ENCODE peak calls at places on chromosome 6, in eight cellular contexts. Y, E, D, I, V, B, P and N are unnamed samples.

GRCh38 chr6:42177514-42178364 is 4.6 kb downstream of the GUCA1A start:
- DNase-seq in Y (no peak), E (no peak), D (no peak), I (no peak), V (no peak), B (no peak), P (no peak), N (no peak)

GRCh38 chr6:142679907-142680306 is 265.1 kb downstream of the HIVEP2 start:
- DNase-seq in Y (no peak), E (no peak), D (no peak), I (no peak), V (no peak), B (no peak), P (no peak), N (no peak)

GRCh38 chr6:97203343-97203742 is 79.7 kb downstream of the MMS22L start:
- DNase-seq in Y (no peak), E (no peak), D (no peak), I (peak), V (no peak), B (no peak), P (no peak), N (no peak)

GRCh38 chr6:113560908-113561307 is 296.2 kb upstream of the MARCKS start:
- DNase-seq in Y (no peak), E (no peak), D (peak), I (peak), V (no peak), B (no peak), P (no peak), N (peak)

GRCh38 chr6:82989891-82990290 is 75.8 kb downstream of the UBE3D start:
- DNase-seq in Y (no peak), E (no peak), D (no peak), I (no peak), V (no peak), B (no peak), P (no peak), N (no peak)

GRCh38 chr6:169406794-169407193 is 153.1 kb upstream of the THBS2 start:
- DNase-seq in Y (no peak), E (no peak), D (no peak), I (no peak), V (no peak), B (no peak), P (no peak), N (no peak)

GRCh38 chr6:169263836-169264608 is 10.4 kb upstream of the THBS2 start:
- DNase-seq in Y (no peak), E (peak), D (no peak), I (peak), V (no peak), B (peak), P (peak), N (no peak)

GRCh38 chr6:44338228-44339122 is 4.0 kb upstream of the SPATS1 start:
- DNase-seq in Y (peak), E (peak), D (peak), I (peak), V (peak), B (peak), P (peak), N (peak)

GRCh38 chr6:112348891-112349736 is 2.0 kb downstream of the RFPL4B start:
- DNase-seq in Y (no peak), E (no peak), D (no peak), I (no peak), V (no peak), B (no peak), P (no peak), N (no peak)

GRCh38 chr6:95690328-95690727 is 113.0 kb downstream of the MANEA start:
- DNase-seq in Y (no peak), E (no peak), D (no peak), I (no peak), V (no peak), B (no peak), P (no peak), N (no peak)

GRCh38 chr6:4909063-4909645 is 94.7 kb downstream of the RPP40 start:
- DNase-seq in Y (no peak), E (peak), D (no peak), I (no peak), V (no peak), B (no peak), P (no peak), N (no peak)

GRCh38 chr6:30752164-30752927 is 8.0 kb upstream of the IER3 start:
- DNase-seq in Y (no peak), E (peak), D (peak), I (peak), V (no peak), B (peak), P (peak), N (peak)

GRCh38 chr6:152975204-152975915 is 7.5 kb downstream of the FBXO5 start:
- DNase-seq in Y (no peak), E (no peak), D (no peak), I (no peak), V (no peak), B (no peak), P (no peak), N (no peak)

GRCh38 chr6:119683022-119683421 is 333.5 kb upstream of the MAN1A1 start:
- DNase-seq in Y (no peak), E (no peak), D (no peak), I (no peak), V (no peak), B (no peak), P (no peak), N (no peak)

GRCh38 chr6:3561745-3562144 is 104.9 kb upstream of the SLC22A23 start:
- DNase-seq in Y (no peak), E (no peak), D (peak), I (peak), V (no peak), B (no peak), P (no peak), N (no peak)

GRCh38 chr6:1481326-1481725 is 92.0 kb downstream of the FOXF2 start:
- DNase-seq in Y (no peak), E (no peak), D (peak), I (peak), V (no peak), B (no peak), P (no peak), N (peak)

GRCh38 chr6:41428402-41428994 is 93.1 kb downstream of the NCR2 start:
- DNase-seq in Y (no peak), E (peak), D (no peak), I (no peak), V (no peak), B (peak), P (no peak), N (no peak)

GRCh38 chr6:2861822-2862164 is 20.1 kb upstream of the SERPINB1 start:
- DNase-seq in Y (no peak), E (no peak), D (no peak), I (no peak), V (no peak), B (no peak), P (no peak), N (no peak)

GRCh38 chr6:5497896-5498578 is 236.7 kb downstream of the FARS2 start:
- DNase-seq in Y (no peak), E (no peak), D (no peak), I (peak), V (no peak), B (no peak), P (no peak), N (peak)

GRCh38 chr6:125863023-125863422 is 72.3 kb downstream of the NCOA7 start:
- DNase-seq in Y (no peak), E (no peak), D (no peak), I (no peak), V (no peak), B (no peak), P (no peak), N (no peak)

GRCh38 chr6:11785953-11786579 is 7.5 kb upstream of the ADTRP start:
- DNase-seq in Y (peak), E (peak), D (no peak), I (no peak), V (peak), B (no peak), P (no peak), N (no peak)

GRCh38 chr6:76416821-76417605 is 344.6 kb upstream of the IMPG1 start:
- DNase-seq in Y (no peak), E (peak), D (no peak), I (no peak), V (no peak), B (no peak), P (no peak), N (no peak)

GRCh38 chr6:13673368-13673767 is 38.3 kb downstream of the RANBP9 start:
- DNase-seq in Y (no peak), E (no peak), D (no peak), I (no peak), V (no peak), B (no peak), P (no peak), N (no peak)

GRCh38 chr6:166595061-166595780 is 8.7 kb upstream of the RAMACL start:
- DNase-seq in Y (no peak), E (no peak), D (no peak), I (peak), V (no peak), B (no peak), P (no peak), N (no peak)

GRCh38 chr6:166958926-166959861 is 2.8 kb upstream of the RNASET2 start:
- DNase-seq in Y (no peak), E (peak), D (no peak), I (no peak), V (no peak), B (peak), P (peak), N (no peak)

GRCh38 chr6:41589636-41590622 is 43.7 kb downstream of the FOXP4 start:
- DNase-seq in Y (no peak), E (no peak), D (no peak), I (no peak), V (no peak), B (no peak), P (no peak), N (no peak)

GRCh38 chr6:110528051-110528929 is 51.9 kb upstream of the SLC22A16 start:
- DNase-seq in Y (peak), E (peak), D (peak), I (peak), V (no peak), B (peak), P (no peak), N (peak)

GRCh38 chr6:55734256-55734655 is 141.1 kb downstream of the BMP5 start:
- DNase-seq in Y (no peak), E (no peak), D (no peak), I (no peak), V (no peak), B (no peak), P (no peak), N (no peak)

DNA sequence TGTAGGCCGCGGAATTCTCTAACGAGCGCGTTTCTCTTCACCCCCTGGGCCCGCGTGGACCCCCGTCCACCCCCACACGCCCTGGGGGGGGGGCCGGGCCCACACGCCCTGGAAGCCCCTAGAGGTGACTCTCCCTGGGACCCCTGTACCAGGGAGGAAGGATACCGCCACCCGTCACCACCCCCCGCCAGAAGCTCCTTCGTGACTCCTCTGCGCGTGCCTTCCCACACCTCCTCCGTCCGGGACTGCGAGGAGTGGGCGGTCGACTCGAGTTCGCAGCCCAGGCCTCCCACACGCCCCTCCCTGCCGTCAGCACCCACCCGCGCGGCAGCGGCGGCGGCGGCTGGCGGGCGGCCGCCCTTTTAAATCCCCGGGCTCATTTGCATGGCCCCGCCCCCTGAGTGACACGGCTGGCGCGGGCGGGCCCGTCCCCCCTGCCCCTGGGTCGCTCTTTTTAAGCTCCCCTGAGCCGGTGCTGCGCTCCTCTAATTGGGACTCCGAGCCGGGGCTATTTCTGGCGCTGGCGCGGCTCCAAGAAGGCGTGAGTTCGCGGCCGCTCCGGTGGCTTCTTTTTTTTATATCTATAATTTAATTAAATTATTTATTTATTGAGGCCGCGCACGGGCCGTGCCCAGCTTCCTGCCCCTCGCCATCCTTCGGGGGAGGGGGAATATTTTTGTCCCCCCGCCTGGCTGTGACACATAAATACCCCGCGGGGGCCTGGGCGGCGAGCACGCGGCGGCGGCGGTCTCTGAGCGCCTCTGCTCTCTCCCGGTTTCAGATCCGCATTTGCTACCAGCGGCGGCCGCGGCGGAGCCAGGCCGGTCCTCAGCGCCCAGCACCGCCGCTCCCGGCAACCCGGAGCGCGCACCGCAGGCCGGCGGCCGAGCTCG is at the start of gene HMGA1:
- DNase-seq in Y (peak), E (peak), D (peak), I (peak), V (peak), B (peak), P (peak), N (peak)
- TF ChIP-seq POLR2A in Y (peak), E (peak), D (peak), I (peak), V (peak), B (peak), P (peak), N (peak)

DNA sequence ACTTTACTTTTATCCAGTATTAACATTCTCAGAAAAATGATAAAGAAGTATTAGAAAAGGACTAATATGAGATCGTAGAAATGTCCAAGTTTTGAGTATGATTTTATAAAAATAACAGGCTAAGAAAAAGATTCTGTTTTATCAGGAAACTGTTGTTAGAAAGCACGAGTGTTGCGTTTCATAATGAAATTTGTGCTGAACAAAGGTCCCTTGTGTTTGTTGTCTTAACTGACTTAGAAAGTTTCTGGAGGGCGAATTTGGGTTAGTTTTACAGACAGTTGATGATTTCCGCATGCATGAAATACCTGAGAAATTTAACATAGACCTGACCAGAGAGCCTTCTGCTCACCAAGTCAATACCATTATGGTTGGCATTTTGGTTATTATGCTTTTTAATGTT is 136.0 kb downstream of the FNDC1 start:
- DNase-seq in Y (no peak), E (no peak), D (no peak), I (no peak), V (no peak), B (no peak), P (no peak), N (no peak)
- TF ChIP-seq POLR2A in Y (no peak), E (no peak), D (no peak), I (no peak), V (no peak), B (no peak), P (no peak), N (no peak)

GRCh38 chr6:20186981-20187380 is 25.3 kb downstream of the MBOAT1 start:
- DNase-seq in Y (no peak), E (no peak), D (no peak), I (no peak), V (no peak), B (no peak), P (no peak), N (no peak)

GRCh38 chr6:20197251-20197650 is 15.0 kb downstream of the MBOAT1 start:
- DNase-seq in Y (no peak), E (no peak), D (no peak), I (no peak), V (no peak), B (no peak), P (no peak), N (no peak)

GRCh38 chr6:20192625-20193024 is 19.6 kb downstream of the MBOAT1 start:
- DNase-seq in Y (no peak), E (no peak), D (no peak), I (no peak), V (no peak), B (no peak), P (no peak), N (no peak)

GRCh38 chr6:20188630-20189075 is 23.6 kb downstream of the MBOAT1 start:
- DNase-seq in Y (no peak), E (no peak), D (no peak), I (no peak), V (no peak), B (no peak), P (no peak), N (no peak)

DNA sequence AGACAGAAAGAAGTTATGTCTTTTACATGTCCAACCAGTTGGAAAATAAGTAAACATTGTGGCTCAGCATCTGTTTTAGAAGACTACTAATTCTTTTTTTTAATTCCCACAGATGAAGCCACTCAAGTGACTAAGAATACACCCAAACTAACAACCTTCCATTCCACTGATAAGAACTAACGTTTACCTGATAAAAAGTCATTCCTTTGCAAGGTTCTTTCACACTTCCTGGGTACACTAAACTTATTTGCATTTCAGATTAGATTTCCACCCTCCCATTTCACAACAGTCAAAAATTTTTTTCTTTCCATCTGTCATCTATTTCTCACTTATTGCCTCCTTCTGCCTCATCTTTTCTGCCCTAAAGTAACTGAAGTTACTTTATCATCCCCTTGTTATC is 20.3 kb downstream of the MBOAT1 start:
- DNase-seq in Y (no peak), E (no peak), D (no peak), I (no peak), V (no peak), B (no peak), P (no peak), N (no peak)
- TF ChIP-seq POLR2A in Y (no peak), E (no peak), D (no peak), I (no peak), V (no peak), B (no peak), P (no peak), N (no peak)

GRCh38 chr6:36786055-36786675 is 53.1 kb downstream of the CPNE5 start:
- DNase-seq in Y (no peak), E (no peak), D (no peak), I (peak), V (no peak), B (no peak), P (no peak), N (no peak)
- TF ChIP-seq POLR2A in Y (no peak), E (no peak), D (no peak), I (no peak), V (no peak), B (no peak), P (no peak), N (no peak)